ENCODE peak calls at places on chromosomes 3 and 15, in seven cellular contexts. H, C, Y, T, Q, J and W are unnamed samples.

GRCh38 chr3:185711255-185711870 is 113.5 kb downstream of the IGF2BP2 start:
- DNase-seq in J (no peak), H (no peak), Q (peak), T (no peak), C (no peak), Y (no peak), W (peak)

GRCh38 chr3:71254251-71254650 is 329.3 kb downstream of the FOXP1 start:
- DNase-seq in Y (peak), J (no peak), T (no peak), H (no peak), Q (no peak), C (no peak), W (no peak)

GRCh38 chr15:64813075-64813474 is 12.4 kb downstream of the PIF1 start:
- DNase-seq in Y (peak), C (no peak), Q (no peak), H (no peak), J (no peak), T (no peak), W (no peak)

GRCh38 chr3:38582941-38583645 is 66.4 kb downstream of the SCN5A start:
- DNase-seq in J (peak), Q (no peak), H (peak), C (no peak), T (no peak), Y (no peak), W (no peak)

GRCh38 chr15:90232941-90233700 is 620 bp downstream of the CIB1 start:
- DNase-seq in H (peak), T (peak), C (no peak), Y (peak), J (no peak), Q (no peak), W (peak)

GRCh38 chr15:89680282-89680873 is 1.2 kb upstream of the PLIN1 start:
- DNase-seq in H (peak), J (no peak), C (peak), Y (peak), T (peak), Q (no peak), W (peak)

GRCh38 chr3:62414786-62415185 is 41.4 kb upstream of the FEZF2 start:
- DNase-seq in H (no peak), Q (no peak), J (no peak), T (no peak), Y (no peak), C (no peak), W (no peak)

GRCh38 chr3:99651561-99651960 is 13.2 kb downstream of the COL8A1 start:
- DNase-seq in H (no peak), J (no peak), T (peak), Q (no peak), Y (peak), C (peak), W (peak)

GRCh38 chr3:187101184-187102072 is 37.9 kb downstream of the RPL39L start:
- DNase-seq in T (peak), C (peak), Y (peak), J (no peak), H (peak), Q (peak), W (peak)

GRCh38 chr15:66703540-66703941 is 1.5 kb downstream of the SMAD6 start:
- DNase-seq in C (no peak), J (no peak), Y (peak), T (peak), Q (no peak), H (no peak), W (peak)

GRCh38 chr15:66483131-66483566 is 14.4 kb downstream of the SNAPC5 start:
- DNase-seq in C (no peak), Y (peak), Q (no peak), T (peak), J (no peak), H (peak), W (peak)

GRCh38 chr15:77409259-77410156 is 10.4 kb downstream of the PEAK1 start:
- DNase-seq in Q (no peak), Y (no peak), J (no peak), C (no peak), H (no peak), T (no peak), W (no peak)

GRCh38 chr15:53246996-53247395 is 456.9 kb upstream of the ONECUT1 start:
- DNase-seq in J (no peak), T (no peak), H (no peak), Y (peak), Q (no peak), C (no peak), W (no peak)

GRCh38 chr3:117761992-117762944 is 1052.7 kb downstream of the TUSC7 start:
- DNase-seq in Y (no peak), T (no peak), Q (no peak), H (no peak), J (no peak), C (no peak), W (no peak)

GRCh38 chr3:68334547-68334946 is 597.8 kb downstream of the TAFA4 start:
- DNase-seq in Y (no peak), H (no peak), J (no peak), Q (no peak), C (no peak), T (no peak), W (no peak)

GRCh38 chr15:81710328-81710727 is 335.5 kb downstream of the MEX3B start:
- DNase-seq in Q (no peak), J (no peak), C (no peak), Y (no peak), T (no peak), H (no peak), W (no peak)

GRCh38 chr3:23751485-23751811 is 54.3 kb upstream of the UBE2E1 start:
- DNase-seq in J (no peak), Q (no peak), Y (peak), H (no peak), C (no peak), T (no peak), W (no peak)

GRCh38 chr3:153848701-153849100 is 272.5 kb upstream of the ARHGEF26 start:
- DNase-seq in C (no peak), T (no peak), Q (no peak), Y (no peak), H (no peak), J (no peak), W (no peak)

GRCh38 chr3:5731100-5731499 is 543.6 kb downstream of the EDEM1 start:
- DNase-seq in C (no peak), J (no peak), Q (peak), T (no peak), H (no peak), Y (no peak), W (no peak)

GRCh38 chr15:85171736-85172135 is 190.1 kb downstream of the PDE8A start:
- DNase-seq in J (no peak), Y (no peak), T (no peak), Q (no peak), C (no peak), H (no peak), W (no peak)

GRCh38 chr3:182793663-182794454 is 555 bp downstream of the ATP11B start:
- DNase-seq in Q (peak), H (peak), T (peak), J (peak), C (no peak), Y (peak), W (peak)

GRCh38 chr3:138114988-138115971 is at the start of gene DZIP1L:
- DNase-seq in C (peak), J (peak), H (peak), Y (peak), T (peak), Q (peak), W (peak)

GRCh38 chr3:151276038-151277027 is 2.0 kb downstream of the P2RY14 start:
- DNase-seq in H (no peak), J (no peak), C (no peak), Y (no peak), Q (no peak), T (no peak), W (no peak)

GRCh38 chr3:4264040-4264439 is 39.1 kb upstream of the SETMAR start:
- DNase-seq in J (no peak), C (no peak), H (no peak), Y (no peak), T (no peak), Q (no peak), W (no peak)

GRCh38 chr3:197317250-197317963 is 19.0 kb upstream of the DLG1 start:
- DNase-seq in H (no peak), C (no peak), T (peak), J (no peak), Q (peak), Y (peak), W (peak)

GRCh38 chr3:170205302-170205701 is 16.9 kb upstream of the PRKCI start:
- DNase-seq in Y (no peak), T (no peak), C (no peak), Q (no peak), J (no peak), H (no peak), W (no peak)

GRCh38 chr15:69000091-69000490 is 14.4 kb upstream of the NOX5 start:
- DNase-seq in J (no peak), Y (no peak), T (no peak), Q (no peak), C (no peak), H (no peak), W (no peak)

GRCh38 chr3:67075295-67075694 is 77.2 kb downstream of the KBTBD8 start:
- DNase-seq in J (no peak), T (no peak), C (no peak), Q (no peak), Y (no peak), H (no peak), W (no peak)

GRCh38 chr15:67685008-67685599 is 140.2 kb upstream of the SKOR1 start:
- DNase-seq in T (peak), C (no peak), Q (peak), Y (peak), H (no peak), J (no peak), W (peak)

GRCh38 chr15:82314769-82315518 is 34.3 kb downstream of the GOLGA6L10 start:
- DNase-seq in H (no peak), T (no peak), Q (no peak), C (no peak), Y (no peak), J (no peak), W (no peak)

GRCh38 chr15:62644216-62644873 is 398.2 kb upstream of the TPM1 start:
- DNase-seq in Q (no peak), H (no peak), Y (no peak), C (no peak), J (no peak), T (no peak), W (no peak)

GRCh38 chr15:47289667-47290066 is 427.6 kb upstream of the SEMA6D start:
- DNase-seq in Q (peak), J (no peak), T (no peak), Y (no peak), H (no peak), C (no peak), W (no peak)

GRCh38 chr3:88311826-88312225 is 162.1 kb downstream of the C3orf38 start:
- DNase-seq in Y (no peak), C (no peak), Q (no peak), J (no peak), T (no peak), H (no peak), W (no peak)

GRCh38 chr3:156705761-156706631 is 31.6 kb downstream of the TIPARP start:
- DNase-seq in Q (no peak), J (no peak), H (no peak), T (no peak), C (no peak), Y (no peak), W (no peak)

GRCh38 chr15:71782447-71783165 is 27.7 kb upstream of the NR2E3 start:
- DNase-seq in H (no peak), C (no peak), J (peak), T (no peak), Q (no peak), Y (no peak), W (no peak)

GRCh38 chr15:63972801-63973200 is 73.5 kb downstream of the DAPK2 start:
- DNase-seq in Q (no peak), T (no peak), H (no peak), Y (no peak), C (no peak), J (no peak), W (no peak)

GRCh38 chr15:45548753-45549520 is 26.4 kb upstream of the SLC30A4 start:
- DNase-seq in Q (no peak), H (no peak), C (no peak), Y (no peak), J (no peak), T (no peak), W (no peak)

GRCh38 chr3:11495948-11496557 is 147.7 kb downstream of the VGLL4 start:
- DNase-seq in Y (peak), H (no peak), J (no peak), Q (no peak), C (no peak), T (no peak), W (no peak)

GRCh38 chr3:133905376-133905775 is 9.7 kb upstream of the RAB6B start:
- DNase-seq in C (no peak), H (no peak), J (no peak), Q (no peak), T (no peak), Y (no peak), W (no peak)

GRCh38 chr3:133899309-133899708 is 3.6 kb upstream of the RAB6B start:
- DNase-seq in J (no peak), Q (no peak), H (no peak), T (no peak), C (no peak), Y (no peak), W (no peak)

GRCh38 chr3:133897547-133897946 is 1.9 kb upstream of the RAB6B start:
- DNase-seq in Q (no peak), J (no peak), Y (no peak), T (no peak), C (no peak), H (no peak), W (no peak)

GRCh38 chr3:133896002-133896761 is 500 bp upstream of the RAB6B start:
- DNase-seq in Q (no peak), J (no peak), H (no peak), T (no peak), Y (peak), C (no peak), W (no peak)

GRCh38 chr3:133901083-133901482 is 5.4 kb upstream of the RAB6B start:
- DNase-seq in Y (no peak), T (no peak), Q (no peak), J (no peak), H (no peak), C (no peak), W (no peak)
- TF ChIP-seq CTCF in Y (no peak), T (no peak), Q (no peak), J (no peak), H (no peak), C (no peak), W (peak)

GRCh38 chr15:101545548-101546505 is 56.3 kb upstream of the PCSK6 start:
- DNase-seq in T (no peak), J (no peak), C (no peak), Y (no peak), Q (no peak), H (peak), W (no peak)
- TF ChIP-seq CTCF in T (no peak), J (no peak), C (no peak), Y (no peak), Q (no peak), H (no peak), W (no peak)

GRCh38 chr3:52388933-52389332 is 56.0 kb downstream of the SEMA3G start:
- DNase-seq in J (no peak), Q (no peak), C (no peak), T (no peak), H (no peak), Y (no peak), W (no peak)

GRCh38 chr3:52391096-52391495 is 53.8 kb downstream of the SEMA3G start:
- DNase-seq in Q (no peak), C (no peak), T (no peak), H (no peak), J (no peak), Y (no peak), W (no peak)

GRCh38 chr3:52385157-52385556 is 59.7 kb downstream of the SEMA3G start:
- DNase-seq in J (no peak), H (no peak), Q (peak), T (peak), C (no peak), Y (peak), W (peak)

GRCh38 chr3:52387481-52387880 is 57.4 kb downstream of the SEMA3G start:
- DNase-seq in Q (no peak), J (no peak), T (no peak), H (no peak), C (no peak), Y (no peak), W (no peak)

GRCh38 chr3:52388348-52388821 is 56.5 kb downstream of the SEMA3G start:
- DNase-seq in Y (no peak), H (no peak), Q (no peak), T (no peak), J (no peak), C (no peak), W (no peak)
- TF ChIP-seq CTCF in Y (no peak), H (no peak), Q (peak), T (no peak), J (no peak), C (no peak), W (peak)

DNA sequence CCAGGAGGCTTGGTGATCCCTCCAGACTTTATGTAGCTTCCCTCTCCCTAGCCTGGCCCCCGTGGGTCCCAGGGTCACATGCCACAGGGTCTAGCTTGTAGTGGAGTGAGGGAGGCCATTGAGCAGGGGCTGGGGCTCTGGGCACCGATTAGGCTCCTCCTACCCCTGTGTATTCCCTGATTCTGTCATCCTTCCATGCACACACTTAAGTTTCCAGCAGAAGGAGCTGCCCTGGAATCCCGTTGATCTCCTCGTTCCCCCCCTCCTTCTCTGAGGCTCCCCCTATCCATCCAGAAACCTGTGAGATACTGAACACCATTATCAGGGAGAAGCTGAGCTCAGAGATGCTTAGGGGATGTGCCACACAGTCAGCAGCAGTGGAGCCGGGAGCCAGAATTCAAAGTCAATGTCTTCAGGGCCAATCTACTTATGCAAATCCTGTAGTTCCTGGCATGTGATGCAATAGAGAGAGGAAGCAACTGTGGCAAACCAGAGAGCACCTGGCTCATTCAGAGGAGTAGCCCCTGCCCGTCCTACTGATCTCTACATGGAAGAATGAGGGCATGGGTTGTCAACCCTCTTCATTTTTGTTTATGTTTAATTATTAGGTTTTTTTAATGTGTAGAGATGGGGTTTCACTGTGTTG is 17.3 kb downstream of the CCDC33 start:
- DNase-seq in Q (peak), H (no peak), Y (no peak), T (no peak), J (no peak), C (no peak), W (no peak)
- TF ChIP-seq CTCF in Q (no peak), H (no peak), Y (no peak), T (no peak), J (no peak), C (no peak), W (no peak)

GRCh38 chr15:83993591-83993990 is 242.0 kb upstream of the GOLGA6L4 start:
- DNase-seq in J (no peak), C (no peak), Q (no peak), Y (no peak), T (no peak), H (no peak), W (no peak)
- TF ChIP-seq CTCF in J (no peak), C (no peak), Q (no peak), Y (peak), T (no peak), H (no peak), W (no peak)

GRCh38 chr3:14223595-14223994 is 45.0 kb downstream of the LSM3 start:
- DNase-seq in Q (no peak), J (no peak), T (no peak), H (no peak), Y (no peak), C (no peak), W (no peak)
- TF ChIP-seq CTCF in Q (no peak), J (no peak), T (no peak), H (no peak), Y (no peak), C (no peak), W (no peak)

GRCh38 chr3:161305095-161305991 is 66.0 kb downstream of the SPTSSB start:
- DNase-seq in T (peak), C (no peak), Q (peak), Y (no peak), H (no peak), J (no peak), W (peak)
- TF ChIP-seq CTCF in T (peak), C (peak), Q (peak), Y (peak), H (peak), J (peak), W (peak)